ENCODE peak calls at places on chromosomes 3 and 15, in four cellular contexts. E is K562, Q is A549, F is HepG2. P is an unnamed sample.

GRCh38 chr3:26574766-26575165 is 47.8 kb upstream of the LRRC3B start:
- DNase-seq in E (no peak), Q (no peak), F (no peak), P (no peak)

GRCh38 chr3:38142959-38143358 is 4.5 kb downstream of the MYD88 start:
- DNase-seq in E (no peak), Q (no peak), F (no peak), P (no peak)

GRCh38 chr15:58070801-58071418 is 5.4 kb upstream of the ALDH1A2 start:
- DNase-seq in E (peak), Q (peak), F (peak), P (no peak)

GRCh38 chr15:62994975-62995730 is 47.4 kb upstream of the TPM1 start:
- DNase-seq in E (no peak), Q (peak), F (no peak), P (no peak)

GRCh38 chr3:58217209-58217811 is 6.5 kb upstream of the DNASE1L3 start:
- DNase-seq in E (peak), Q (peak), F (peak), P (no peak)

GRCh38 chr15:34719051-34719882 is 35.5 kb downstream of the GJD2 start:
- DNase-seq in E (no peak), Q (no peak), F (no peak), P (no peak)

GRCh38 chr3:111882799-111883198 is 23.7 kb downstream of the PHLDB2 start:
- DNase-seq in E (no peak), Q (no peak), F (no peak), P (no peak)

GRCh38 chr3:13600950-13601691 is 52.2 kb downstream of the FBLN2 start:
- DNase-seq in E (no peak), Q (peak), F (no peak), P (no peak)

GRCh38 chr15:50764331-50765201 is 940 bp downstream of the SPPL2A start:
- DNase-seq in E (peak), Q (no peak), F (no peak), P (peak)

GRCh38 chr3:109644332-109644731 is 307.0 kb upstream of the DPPA4 start:
- DNase-seq in E (no peak), Q (no peak), F (no peak), P (no peak)

GRCh38 chr3:109643590-109643989 is 306.2 kb upstream of the DPPA4 start:
- DNase-seq in E (no peak), Q (peak), F (peak), P (no peak)

GRCh38 chr3:109642042-109642441 is 304.7 kb upstream of the DPPA4 start:
- DNase-seq in E (no peak), Q (no peak), F (no peak), P (no peak)

GRCh38 chr3:109647985-109648384 is 310.6 kb upstream of the DPPA4 start:
- DNase-seq in E (no peak), Q (no peak), F (no peak), P (no peak)
- TF ChIP-seq POLR2AphosphoS2 in E (no peak), Q (no peak), F (no peak), P (no peak)

GRCh38 chr3:8593022-8593817 is 51.4 kb downstream of the SSUH2 start:
- DNase-seq in E (no peak), Q (no peak), F (no peak), P (no peak)
- TF ChIP-seq POLR2AphosphoS2 in E (no peak), Q (no peak), F (no peak), P (no peak)

DNA sequence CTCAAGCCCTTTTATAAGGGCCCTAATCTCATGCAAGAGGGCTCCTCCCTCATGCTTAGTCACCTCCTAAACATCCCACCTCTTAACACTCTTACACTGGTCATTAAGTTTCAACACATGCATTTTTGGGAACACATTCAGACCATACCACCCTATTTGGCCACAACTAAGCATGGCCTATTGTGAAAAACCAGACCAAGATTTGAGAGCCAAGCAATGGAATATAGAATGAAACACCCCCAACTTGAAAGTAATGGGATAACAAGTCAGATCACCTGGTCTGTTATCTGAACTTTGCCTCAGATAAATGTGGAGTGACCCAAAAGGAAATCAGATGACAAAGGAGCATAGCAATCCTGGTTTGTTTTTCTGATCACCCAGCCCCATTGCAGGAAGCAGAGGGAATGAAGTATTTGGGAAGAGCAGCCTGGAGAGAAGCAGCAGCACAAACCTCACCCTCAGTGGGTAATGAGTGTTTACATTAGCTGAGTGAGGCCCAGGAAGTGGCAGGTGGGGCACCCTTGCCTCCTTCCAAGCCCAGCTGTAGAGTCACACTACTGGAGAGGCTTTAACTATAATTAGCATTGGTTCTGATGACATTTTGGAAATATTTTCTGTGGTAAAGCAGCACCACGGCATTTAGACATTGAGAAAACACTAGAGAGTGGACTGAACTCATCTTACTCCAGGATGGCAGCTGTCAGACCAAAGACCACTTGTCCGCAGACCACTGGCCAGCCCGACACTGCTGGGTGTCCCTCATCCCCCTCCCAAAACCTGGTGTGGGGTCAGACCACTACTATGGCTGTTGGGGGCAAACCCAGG is 48.8 kb upstream of the PRTG start:
- DNase-seq in E (no peak), Q (peak), F (no peak), P (no peak)
- TF ChIP-seq POLR2AphosphoS2 in E (no peak), Q (no peak), F (no peak), P (no peak)

DNA sequence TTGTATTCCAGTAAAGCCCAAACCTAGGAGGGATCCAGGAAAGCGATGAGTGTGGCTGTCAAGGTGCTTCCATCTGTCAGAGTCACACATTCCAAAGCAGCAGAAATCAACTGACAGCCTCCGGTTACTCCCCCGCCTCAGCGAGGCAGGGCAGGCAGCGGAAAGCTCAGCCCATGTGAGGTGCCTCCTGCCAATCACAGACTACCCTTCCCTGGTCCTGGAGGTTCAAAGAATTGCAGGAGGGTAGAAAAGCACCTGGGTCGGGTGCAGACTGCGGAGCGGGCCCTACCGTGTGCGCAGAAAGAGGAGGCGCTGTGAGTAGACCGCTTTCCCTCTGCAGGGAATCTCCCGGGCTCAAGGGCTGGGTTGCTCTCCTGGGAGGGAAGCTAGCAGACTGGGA is at the start of gene UPK1B:
- DNase-seq in E (peak), Q (peak), F (no peak), P (no peak)
- TF ChIP-seq POLR2AphosphoS2 in E (no peak), Q (no peak), F (no peak), P (no peak)

GRCh38 chr15:39666671-39667070 is 85.8 kb downstream of the THBS1 start:
- DNase-seq in E (no peak), Q (no peak), F (no peak), P (no peak)
- TF ChIP-seq POLR2AphosphoS2 in E (no peak), Q (no peak), F (no peak), P (no peak)

GRCh38 chr3:166829896-166830295 is 550.2 kb downstream of the ZBBX start:
- DNase-seq in E (no peak), Q (peak), F (peak), P (no peak)
- TF ChIP-seq POLR2AphosphoS2 in E (no peak), Q (no peak), F (no peak), P (no peak)

P was measured in GM12878.